ENCODE peak calls at places on chromosomes 5 and 9, in six cellular contexts. M, E, U, K, N and G are unnamed samples.
A peak's percentile ranks its signal among the peaks of the same experiment; 100 is the strongest.

GRCh38 chr9:71681708-71682268 is 86.5 kb downstream of the CEMIP2 start:
- DNase-seq in E (peak; percentile 22), N (peak; percentile 78), M (peak; percentile 22), U (no peak), K (no peak), G (peak; percentile 72)

GRCh38 chr9:89750117-89750551 is 145.3 kb downstream of the GADD45G start:
- DNase-seq in N (peak; percentile 87), E (no peak), U (no peak), K (no peak), M (no peak), G (peak; percentile 31)

GRCh38 chr5:125257057-125257970 is 510.9 kb upstream of the ZNF608 start:
- DNase-seq in M (no peak), K (no peak), U (no peak), N (no peak), E (no peak), G (peak; percentile 33)

GRCh38 chr5:15538516-15538915 is 38.5 kb downstream of the FBXL7 start:
- DNase-seq in N (no peak), U (no peak), K (no peak), M (no peak), E (no peak), G (no peak)

GRCh38 chr9:15138357-15138686 is 168.7 kb downstream of the TTC39B start:
- DNase-seq in M (no peak), U (no peak), K (no peak), E (no peak), N (no peak), G (no peak)

GRCh38 chr9:72351538-72352453 is 13.2 kb downstream of the ZFAND5 start:
- DNase-seq in K (no peak), E (no peak), N (no peak), M (no peak), U (no peak), G (no peak)

GRCh38 chr9:124470306-124470705 is 20.1 kb downstream of the ADGRD2 start:
- DNase-seq in K (no peak), U (no peak), E (no peak), M (no peak), N (no peak), G (no peak)

GRCh38 chr5:124743534-124744169 is 2.8 kb downstream of the ZNF608 start:
- DNase-seq in E (peak; percentile 59), U (no peak), N (no peak), K (no peak), M (no peak), G (no peak)

GRCh38 chr5:129664336-129664937 is 83.5 kb upstream of the MINAR2 start:
- DNase-seq in U (peak; percentile 38), K (peak; percentile 51), E (peak; percentile 41), N (peak; percentile 59), M (peak; percentile 30), G (no peak)

GRCh38 chr5:25950681-25951080 is 1087.7 kb downstream of the CDH9 start:
- DNase-seq in U (no peak), M (no peak), N (no peak), E (no peak), K (no peak), G (no peak)

GRCh38 chr9:13993482-13994267 is 320.3 kb downstream of the NFIB start:
- DNase-seq in U (no peak), N (no peak), E (no peak), K (no peak), M (no peak), G (no peak)

GRCh38 chr5:139678751-139679750 is 30.9 kb downstream of the CXXC5 start:
- DNase-seq in K (no peak), M (no peak), E (no peak), U (no peak), N (no peak), G (peak; percentile 55)

DNA sequence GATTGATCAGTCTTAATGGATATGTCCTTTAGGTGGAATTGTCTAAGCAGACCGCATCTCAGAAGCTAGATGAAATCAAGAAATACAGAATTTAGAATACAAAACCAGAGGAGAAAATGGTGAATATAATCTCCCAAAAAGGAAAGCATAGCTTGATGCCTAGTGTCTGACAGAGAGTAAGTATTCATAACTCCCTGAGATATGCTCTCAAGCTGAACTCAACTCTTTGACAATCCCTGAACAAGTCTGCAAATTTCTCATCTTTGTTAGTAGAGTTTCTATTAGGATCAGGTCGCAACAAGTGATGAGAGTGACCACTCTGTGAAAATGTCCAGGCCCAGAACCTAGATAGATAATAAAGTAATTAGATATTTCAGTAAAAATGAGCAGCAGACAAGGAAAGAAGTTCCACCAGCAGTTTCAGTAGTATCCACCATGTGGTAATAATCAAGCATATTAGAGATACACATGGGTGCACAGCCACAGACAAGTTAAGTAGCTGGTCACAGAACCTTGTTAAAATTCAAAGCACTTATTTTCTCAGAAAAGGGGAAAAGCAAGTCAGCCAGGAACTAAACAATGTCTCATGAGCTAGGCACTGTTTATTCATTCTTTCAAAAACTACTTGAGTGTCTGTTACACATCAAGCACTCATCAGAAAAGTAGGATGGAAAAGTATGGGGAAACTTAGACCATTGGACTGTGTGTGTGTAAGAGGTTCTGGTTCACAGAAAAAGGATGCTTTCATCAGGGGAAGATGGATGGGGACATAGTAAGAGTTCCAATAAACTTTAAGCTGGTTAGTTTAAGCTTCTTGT is 481.5 kb upstream of the TUSC1 start:
- DNase-seq in U (no peak), M (no peak), N (peak; percentile 40), K (no peak), E (no peak), G (peak; percentile 61)
- TF ChIP-seq CTCF in U (no peak), M (no peak), N (no peak), K (no peak), E (no peak), G (no peak)

GRCh38 chr5:151006704-151007334 is 13.6 kb upstream of the GPX3 start:
- DNase-seq in M (no peak), E (no peak), N (peak; percentile 26), K (no peak), U (no peak), G (no peak)
- H3K4me3 ChIP-seq in M (no peak overlapping the region), E (no peak overlapping the region), N (no peak overlapping the region), K (no peak overlapping the region), U (no peak overlapping the region), G (no peak overlapping the region)

GRCh38 chr9:92026206-92027002 is 76.4 kb upstream of the ROR2 start:
- DNase-seq in N (no peak), E (no peak), U (no peak), K (no peak), M (no peak), G (no peak)

GRCh38 chr9:92033307-92033706 is 81.9 kb downstream of the SPTLC1 start:
- DNase-seq in K (no peak), M (no peak), E (no peak), U (no peak), N (no peak), G (no peak)

GRCh38 chr9:92032891-92033290 is 82.3 kb downstream of the SPTLC1 start:
- DNase-seq in U (no peak), N (no peak), K (no peak), M (no peak), E (no peak), G (no peak)

GRCh38 chr9:92030367-92030766 is 80.3 kb upstream of the ROR2 start:
- DNase-seq in U (no peak), M (no peak), E (no peak), N (no peak), K (no peak), G (no peak)

DNA sequence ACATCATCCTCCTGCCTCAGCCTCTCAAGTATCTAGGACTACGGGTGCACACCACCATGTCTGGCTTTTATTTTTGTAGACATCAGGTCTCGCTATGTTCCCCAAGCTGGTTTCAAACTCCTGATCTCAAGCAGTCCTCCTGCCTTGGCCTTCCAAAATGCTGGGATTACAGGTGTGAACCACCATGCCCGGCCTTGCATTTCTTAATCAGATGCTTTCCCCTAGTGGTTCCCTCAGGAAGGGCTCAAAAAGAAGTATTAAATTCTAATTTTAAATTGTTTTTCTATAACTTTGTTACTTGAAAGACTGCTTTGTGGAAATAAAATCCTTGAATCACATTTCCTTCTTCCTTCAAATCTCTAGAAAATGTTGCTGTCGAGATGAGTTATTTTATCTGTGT is 79.5 kb upstream of the ROR2 start:
- DNase-seq in N (no peak), U (no peak), E (no peak), M (no peak), K (no peak), G (no peak)
- TF ChIP-seq CTCF in N (peak; percentile 34), U (no peak), E (no peak), M (no peak), K (no peak), G (peak; percentile 40)

GRCh38 chr9:76650692-76651091 is 113.5 kb upstream of the PCA3 start:
- DNase-seq in E (no peak), U (no peak), N (peak; percentile 23), K (no peak), M (no peak), G (no peak)
- H3K4me3 ChIP-seq in E (no peak overlapping the region), U (no peak overlapping the region), N (no peak overlapping the region), K (no peak overlapping the region), M (no peak overlapping the region), G (no peak overlapping the region)

GRCh38 chr9:129887210-129888084 is 52.2 kb downstream of the USP20 start:
- DNase-seq in N (peak; percentile 64), M (peak; percentile 49), K (no peak), E (peak; percentile 45), U (no peak), G (peak; percentile 37)
- TF ChIP-seq CTCF in N (peak; percentile 14), M (no peak), K (no peak), E (no peak), U (peak; percentile 4), G (peak; percentile 19)

GRCh38 chr5:178832618-178833201 is 27.0 kb upstream of the ZNF354B start:
- DNase-seq in U (no peak), K (no peak), M (no peak), E (no peak), N (no peak), G (no peak)
- H3K4me3 ChIP-seq in U (no peak overlapping the region), K (no peak overlapping the region), M (no peak overlapping the region), E (no peak overlapping the region), N (no peak overlapping the region), G (no peak overlapping the region)

GRCh38 chr9:131635285-131635684 is 90.0 kb downstream of the PRRT1B start:
- DNase-seq in N (peak; percentile 98), M (peak; percentile 95), E (peak; percentile 90), U (peak; percentile 94), K (peak; percentile 90), G (peak; percentile 96)
- TF ChIP-seq CTCF in N (peak; percentile 14), M (peak; percentile 26), E (no peak), U (no peak), K (peak; percentile 27), G (peak; percentile 21)

GRCh38 chr5:6760003-6760402 is 46.8 kb downstream of the TENT4A start:
- DNase-seq in N (no peak), M (no peak), E (no peak), K (no peak), U (no peak), G (no peak)
- H3K4me3 ChIP-seq in N (no peak overlapping the region), M (no peak overlapping the region), E (no peak overlapping the region), K (no peak overlapping the region), U (no peak overlapping the region), G (no peak overlapping the region)